ENCODE peak calls at places on chromosomes 5 and 9, in ten cellular contexts. E, M, S, O, T, I, L, Y, N and A are unnamed samples.

GRCh38 chr5:180018661-180019060 is 52.9 kb downstream of the RNF130 start:
- DNase-seq in N (no peak), O (no peak), S (no peak), I (no peak), E (no peak), T (no peak), Y (no peak), L (no peak), M (no peak), A (no peak)

GRCh38 chr9:93574900-93575705 is 1.3 kb upstream of the PHF2 start:
- DNase-seq in Y (peak), S (no peak), O (no peak), E (no peak), N (no peak), M (no peak), I (no peak), T (no peak), L (no peak), A (no peak)

GRCh38 chr9:110728058-110728457 is 59.5 kb downstream of the MUSK start:
- DNase-seq in O (no peak), T (no peak), N (no peak), E (no peak), M (no peak), L (no peak), Y (peak), I (no peak), S (no peak), A (no peak)

GRCh38 chr9:1604942-1605560 is 410.1 kb upstream of the SMARCA2 start:
- DNase-seq in O (no peak), L (no peak), M (no peak), N (no peak), I (no peak), Y (peak), T (no peak), E (no peak), S (no peak), A (no peak)

GRCh38 chr5:171413153-171413910 is 6.1 kb upstream of the FGF18 start:
- DNase-seq in I (no peak), O (no peak), S (no peak), T (no peak), Y (no peak), E (no peak), L (no peak), M (no peak), N (no peak), A (no peak)

GRCh38 chr9:36134761-36135505 is 1.6 kb upstream of the GLIPR2 start:
- DNase-seq in S (no peak), M (no peak), T (no peak), I (no peak), Y (no peak), L (no peak), O (no peak), E (no peak), N (no peak), A (no peak)

GRCh38 chr9:3446313-3446712 is 79.5 kb downstream of the RFX3 start:
- DNase-seq in L (no peak), I (no peak), N (no peak), O (no peak), S (no peak), E (no peak), Y (no peak), M (no peak), T (no peak), A (no peak)

GRCh38 chr5:154568597-154568996 is 90.6 kb upstream of the HAND1 start:
- DNase-seq in I (no peak), S (no peak), T (no peak), N (no peak), M (no peak), E (no peak), Y (no peak), O (no peak), L (no peak), A (no peak)